ENCODE peak calls at places on chromosome 10, in five cellular contexts. One of them, this sample, is unnamed.

GRCh38 chr10:96606216-96606615 is 19.4 kb upstream of the TM9SF3 start:
- DNase-seq in BJ: no peak
- DNase-seq in AG09309: no peak
- DNase-seq in OCI-LY7: no peak
- DNase-seq in GM06990: no peak
- DNase-seq in this sample: no peak

GRCh38 chr10:88409824-88410223 is 173.3 kb downstream of the RNLS start:
- DNase-seq in BJ: no peak
- DNase-seq in AG09309: no peak
- DNase-seq in OCI-LY7: no peak
- DNase-seq in GM06990: no peak
- DNase-seq in this sample: no peak

GRCh38 chr10:15137636-15138035 is 30.9 kb downstream of the NMT2 start:
- DNase-seq in BJ: no peak
- DNase-seq in AG09309: no peak
- DNase-seq in OCI-LY7: no peak
- DNase-seq in GM06990: no peak
- DNase-seq in this sample: no peak

GRCh38 chr10:122388287-122388997 is 13.9 kb downstream of the PLEKHA1 start:
- DNase-seq in BJ: no peak
- DNase-seq in AG09309: no peak
- DNase-seq in OCI-LY7: no peak
- DNase-seq in GM06990: no peak
- DNase-seq in this sample: no peak

GRCh38 chr10:113007821-113008220 is 57.8 kb downstream of the TCF7L2 start:
- DNase-seq in BJ: no peak
- DNase-seq in AG09309: no peak
- DNase-seq in OCI-LY7: no peak
- DNase-seq in GM06990: no peak
- DNase-seq in this sample: no peak

GRCh38 chr10:60188548-60188947 is 201.1 kb downstream of the ANK3 start:
- DNase-seq in BJ: no peak
- DNase-seq in AG09309: no peak
- DNase-seq in OCI-LY7: no peak
- DNase-seq in GM06990: no peak
- DNase-seq in this sample: no peak

GRCh38 chr10:78045237-78045636 is 11.6 kb downstream of the RPS24 start:
- DNase-seq in BJ: no peak
- DNase-seq in AG09309: no peak
- DNase-seq in OCI-LY7: peak; percentile 60
- DNase-seq in GM06990: peak; percentile 51
- DNase-seq in this sample: no peak

GRCh38 chr10:317219-317868 is 182.1 kb downstream of the ZMYND11 start:
- DNase-seq in BJ: no peak
- DNase-seq in AG09309: peak; percentile 17
- DNase-seq in OCI-LY7: peak; percentile 91
- DNase-seq in GM06990: peak; percentile 53
- DNase-seq in this sample: no peak

GRCh38 chr10:61628199-61628874 is 34.4 kb upstream of the CABCOCO1 start:
- DNase-seq in BJ: peak; percentile 61
- DNase-seq in AG09309: no peak
- DNase-seq in OCI-LY7: no peak
- DNase-seq in GM06990: no peak
- DNase-seq in this sample: no peak

GRCh38 chr10:59181668-59182067 is 5.2 kb downstream of the PHYHIPL start:
- DNase-seq in BJ: no peak
- DNase-seq in AG09309: peak; percentile 37
- DNase-seq in OCI-LY7: peak; percentile 24
- DNase-seq in GM06990: peak; percentile 5
- DNase-seq in this sample: no peak

GRCh38 chr10:97307866-97308780 is 10.9 kb upstream of the FRAT1 start:
- DNase-seq in BJ: no peak
- DNase-seq in AG09309: no peak
- DNase-seq in OCI-LY7: no peak
- DNase-seq in GM06990: no peak
- DNase-seq in this sample: no peak

GRCh38 chr10:101066146-101066889 is 4.5 kb downstream of the KAZALD1 start:
- DNase-seq in BJ: no peak
- DNase-seq in AG09309: no peak
- DNase-seq in OCI-LY7: peak; percentile 71
- DNase-seq in GM06990: peak; percentile 57
- DNase-seq in this sample: no peak

GRCh38 chr10:30812018-30812851 is 182.7 kb upstream of the LYZL2 start:
- DNase-seq in BJ: peak; percentile 65
- DNase-seq in AG09309: peak; percentile 66
- DNase-seq in OCI-LY7: no peak
- DNase-seq in GM06990: no peak
- DNase-seq in this sample: no peak

GRCh38 chr10:30742471-30742870 is 112.9 kb upstream of the LYZL2 start:
- DNase-seq in BJ: no peak
- DNase-seq in AG09309: no peak
- DNase-seq in OCI-LY7: peak; percentile 13
- DNase-seq in GM06990: peak; percentile 48
- DNase-seq in this sample: no peak

GRCh38 chr10:124028700-124029487 is 64.5 kb downstream of the CHST15 start:
- DNase-seq in BJ: no peak
- DNase-seq in AG09309: no peak
- DNase-seq in OCI-LY7: no peak
- DNase-seq in GM06990: no peak
- DNase-seq in this sample: no peak

GRCh38 chr10:49667991-49668390 is 11.5 kb upstream of the C10orf53 start:
- DNase-seq in BJ: no peak
- DNase-seq in AG09309: no peak
- DNase-seq in OCI-LY7: no peak
- DNase-seq in GM06990: no peak
- DNase-seq in this sample: no peak

GRCh38 chr10:98885380-98885779 is 350.3 kb downstream of the HPSE2 start:
- DNase-seq in BJ: no peak
- DNase-seq in AG09309: no peak
- DNase-seq in OCI-LY7: no peak
- DNase-seq in GM06990: no peak
- DNase-seq in this sample: no peak

GRCh38 chr10:62653254-62653653 is 151.3 kb upstream of the ADO start:
- DNase-seq in BJ: no peak
- DNase-seq in AG09309: no peak
- DNase-seq in OCI-LY7: peak; percentile 99
- DNase-seq in GM06990: peak; percentile 72
- DNase-seq in this sample: no peak

GRCh38 chr10:12243860-12244620 is 48.1 kb downstream of the CDC123 start:
- DNase-seq in BJ: no peak
- DNase-seq in AG09309: no peak
- DNase-seq in OCI-LY7: peak; percentile 95
- DNase-seq in GM06990: peak; percentile 60
- DNase-seq in this sample: no peak

GRCh38 chr10:119522747-119523426 is 19.6 kb downstream of the RGS10 start:
- DNase-seq in BJ: no peak
- DNase-seq in AG09309: no peak
- DNase-seq in OCI-LY7: no peak
- DNase-seq in GM06990: no peak
- DNase-seq in this sample: no peak

GRCh38 chr10:6163364-6164270 is 39.1 kb upstream of the PFKFB3 start:
- DNase-seq in BJ: peak; percentile 36
- DNase-seq in AG09309: no peak
- DNase-seq in OCI-LY7: peak; percentile 97
- DNase-seq in GM06990: peak; percentile 98
- DNase-seq in this sample: peak; percentile 86

GRCh38 chr10:88791924-88792323 is 10.6 kb upstream of the LIPM start:
- DNase-seq in BJ: no peak
- DNase-seq in AG09309: no peak
- DNase-seq in OCI-LY7: peak; percentile 8
- DNase-seq in GM06990: no peak
- DNase-seq in this sample: no peak

GRCh38 chr10:121627810-121628209 is 29.6 kb upstream of the FGFR2 start:
- DNase-seq in BJ: peak; percentile 14
- DNase-seq in AG09309: peak; percentile 4
- DNase-seq in OCI-LY7: no peak
- DNase-seq in GM06990: no peak
- DNase-seq in this sample: no peak

GRCh38 chr10:69772933-69773704 is 28.6 kb upstream of the COL13A1 start:
- DNase-seq in BJ: no peak
- DNase-seq in AG09309: no peak
- DNase-seq in OCI-LY7: no peak
- DNase-seq in GM06990: no peak
- DNase-seq in this sample: no peak

GRCh38 chr10:61621538-61622150 is 41.1 kb upstream of the CABCOCO1 start:
- DNase-seq in BJ: no peak
- DNase-seq in AG09309: no peak
- DNase-seq in OCI-LY7: no peak
- DNase-seq in GM06990: no peak
- DNase-seq in this sample: no peak

GRCh38 chr10:61135276-61135721 is 191.3 kb upstream of the RHOBTB1 start:
- DNase-seq in BJ: no peak
- DNase-seq in AG09309: no peak
- DNase-seq in OCI-LY7: peak; percentile 7
- DNase-seq in GM06990: peak; percentile 56
- DNase-seq in this sample: no peak

GRCh38 chr10:35545878-35546631 is 59.1 kb upstream of the GJD4 start:
- DNase-seq in BJ: no peak
- DNase-seq in AG09309: no peak
- DNase-seq in OCI-LY7: no peak
- DNase-seq in GM06990: no peak
- DNase-seq in this sample: no peak

GRCh38 chr10:50360486-50360885 is 109.2 kb upstream of the ASAH2 start:
- DNase-seq in BJ: no peak
- DNase-seq in AG09309: no peak
- DNase-seq in OCI-LY7: no peak
- DNase-seq in GM06990: no peak
- DNase-seq in this sample: no peak

GRCh38 chr10:94218496-94219183 is 144.1 kb downstream of the NOC3L start:
- DNase-seq in BJ: no peak
- DNase-seq in AG09309: no peak
- DNase-seq in OCI-LY7: no peak
- DNase-seq in GM06990: no peak
- DNase-seq in this sample: no peak

GRCh38 chr10:94214497-94214896 is 148.2 kb downstream of the NOC3L start:
- DNase-seq in BJ: no peak
- DNase-seq in AG09309: no peak
- DNase-seq in OCI-LY7: no peak
- DNase-seq in GM06990: no peak
- DNase-seq in this sample: no peak

GRCh38 chr10:94213980-94214379 is 148.8 kb downstream of the NOC3L start:
- DNase-seq in BJ: no peak
- DNase-seq in AG09309: no peak
- DNase-seq in OCI-LY7: no peak
- DNase-seq in GM06990: no peak
- DNase-seq in this sample: no peak

GRCh38 chr10:94217431-94217830 is 145.3 kb downstream of the NOC3L start:
- DNase-seq in BJ: no peak
- DNase-seq in AG09309: no peak
- DNase-seq in OCI-LY7: no peak
- DNase-seq in GM06990: no peak
- DNase-seq in this sample: no peak

GRCh38 chr10:94216201-94216600 is 146.5 kb downstream of the NOC3L start:
- DNase-seq in BJ: no peak
- DNase-seq in AG09309: no peak
- DNase-seq in OCI-LY7: no peak
- DNase-seq in GM06990: no peak
- DNase-seq in this sample: no peak
- TF ChIP-seq CTCF in BJ: no peak
- TF ChIP-seq CTCF in AG09309: no peak
- TF ChIP-seq CTCF in OCI-LY7: no peak
- TF ChIP-seq CTCF in GM06990: no peak
- TF ChIP-seq CTCF in this sample: no peak

DNA sequence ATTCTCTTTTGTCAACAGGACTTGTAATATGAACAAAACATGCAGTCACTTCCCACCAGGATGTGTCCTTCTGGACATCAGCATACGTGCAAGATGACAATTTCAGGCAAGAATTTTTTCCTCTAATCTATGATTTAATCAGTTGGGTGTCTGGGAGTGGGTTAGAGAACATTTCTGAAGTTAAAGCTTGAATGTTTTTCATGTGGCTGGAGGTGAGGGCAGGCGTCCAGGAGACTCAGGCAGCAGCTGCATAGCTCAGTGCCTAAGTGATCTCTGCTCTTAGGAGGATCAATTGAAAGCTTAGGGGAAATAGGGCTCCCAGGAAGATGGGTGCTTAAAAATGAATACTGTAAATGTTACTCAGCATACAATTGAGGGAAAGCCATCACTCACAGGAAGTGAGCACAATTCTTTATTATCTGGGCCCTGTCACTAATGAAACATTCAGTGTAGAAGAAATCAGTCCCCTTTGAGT is 457.6 kb upstream of the KLF6 start:
- DNase-seq in BJ: peak; percentile 72
- DNase-seq in AG09309: no peak
- DNase-seq in OCI-LY7: no peak
- DNase-seq in GM06990: no peak
- DNase-seq in this sample: no peak
- H3K4me3 ChIP-seq in BJ: peak overlapping the region; percentile 4
- H3K4me3 ChIP-seq in AG09309: peak overlapping the region; percentile 13
- H3K4me3 ChIP-seq in OCI-LY7: no peak overlapping the region
- H3K4me3 ChIP-seq in GM06990: no peak overlapping the region
- H3K4me3 ChIP-seq in this sample: no peak overlapping the region

GRCh38 chr10:125562737-125563136 is 120.2 kb downstream of the TEX36 start:
- DNase-seq in BJ: no peak
- DNase-seq in AG09309: no peak
- DNase-seq in OCI-LY7: no peak
- DNase-seq in GM06990: no peak
- DNase-seq in this sample: no peak
- TF ChIP-seq CTCF in BJ: no peak
- TF ChIP-seq CTCF in AG09309: no peak
- TF ChIP-seq CTCF in OCI-LY7: no peak
- TF ChIP-seq CTCF in GM06990: no peak
- TF ChIP-seq CTCF in this sample: no peak

GRCh38 chr10:109770000-109770399 is 153.3 kb downstream of the XPNPEP1 start:
- DNase-seq in BJ: no peak
- DNase-seq in AG09309: no peak
- DNase-seq in OCI-LY7: no peak
- DNase-seq in GM06990: no peak
- DNase-seq in this sample: no peak
- H3K4me3 ChIP-seq in BJ: no peak overlapping the region
- H3K4me3 ChIP-seq in AG09309: no peak overlapping the region
- H3K4me3 ChIP-seq in OCI-LY7: no peak overlapping the region
- H3K4me3 ChIP-seq in GM06990: no peak overlapping the region
- H3K4me3 ChIP-seq in this sample: no peak overlapping the region

GRCh38 chr10:110274629-110275028 is 30.1 kb downstream of the SMNDC1 start:
- DNase-seq in BJ: no peak
- DNase-seq in AG09309: no peak
- DNase-seq in OCI-LY7: no peak
- DNase-seq in GM06990: no peak
- DNase-seq in this sample: no peak
- TF ChIP-seq CTCF in BJ: no peak
- TF ChIP-seq CTCF in AG09309: no peak
- TF ChIP-seq CTCF in OCI-LY7: no peak
- TF ChIP-seq CTCF in GM06990: no peak
- TF ChIP-seq CTCF in this sample: no peak

GRCh38 chr10:46094197-46094500 is 48.1 kb upstream of the MSMB start:
- DNase-seq in BJ: no peak
- DNase-seq in AG09309: no peak
- DNase-seq in OCI-LY7: no peak
- DNase-seq in GM06990: no peak
- DNase-seq in this sample: no peak
- H3K4me3 ChIP-seq in BJ: no peak overlapping the region
- H3K4me3 ChIP-seq in AG09309: no peak overlapping the region
- H3K4me3 ChIP-seq in OCI-LY7: no peak overlapping the region
- H3K4me3 ChIP-seq in GM06990: no peak overlapping the region
- H3K4me3 ChIP-seq in this sample: no peak overlapping the region